ENCODE peak calls at places on chromosomes 6 and 20, in seven cellular contexts. O is SW 1271, H is H54, A is C1 segment of cervical spinal cord, S is NCI-H1092 treated with DMSO at 0.1 percent for 48 hours, C is occipital lobe, T is AG09319. Z is an unnamed sample.

GRCh38 chr6:162014069-162014811 is 713.3 kb downstream of the PRKN start:
- DNase-seq in O (no peak), H (no peak), A (no peak), S (no peak), C (no peak), T (no peak), Z (no peak)

GRCh38 chr6:127435717-127436220 is 23.4 kb downstream of the KIAA0408 start:
- DNase-seq in O (no peak), H (no peak), A (no peak), S (no peak), C (no peak), T (no peak), Z (no peak)

GRCh38 chr6:111711476-111711875 is 105.8 kb upstream of the TRAF3IP2 start:
- DNase-seq in O (no peak), H (no peak), A (peak), S (peak), C (peak), T (no peak), Z (no peak)

GRCh38 chr6:31794866-31795615 is 511 bp downstream of the VARS1 start:
- DNase-seq in O (no peak), H (peak), A (no peak), S (peak), C (no peak), T (no peak), Z (no peak)

GRCh38 chr6:72534236-72534635 is 87.6 kb upstream of the KCNQ5 start:
- DNase-seq in O (no peak), H (no peak), A (no peak), S (no peak), C (no peak), T (no peak), Z (no peak)

GRCh38 chr6:54980511-54981275 is 134.1 kb downstream of the FAM83B start:
- DNase-seq in O (no peak), H (no peak), A (no peak), S (no peak), C (no peak), T (peak), Z (no peak)

GRCh38 chr6:96823743-96824142 is 13.5 kb downstream of the GPR63 start:
- DNase-seq in O (no peak), H (no peak), A (no peak), S (no peak), C (no peak), T (no peak), Z (no peak)

GRCh38 chr20:19056909-19057308 is 155.5 kb upstream of the SLC24A3 start:
- DNase-seq in O (no peak), H (no peak), A (no peak), S (no peak), C (no peak), T (no peak), Z (no peak)

GRCh38 chr6:22877946-22878705 is 308.8 kb downstream of the HDGFL1 start:
- DNase-seq in O (no peak), H (no peak), A (no peak), S (no peak), C (no peak), T (peak), Z (peak)

GRCh38 chr20:8094845-8095244 is 37.2 kb upstream of the PLCB1 start:
- DNase-seq in O (no peak), H (no peak), A (no peak), S (no peak), C (no peak), T (no peak), Z (no peak)

GRCh38 chr20:63529861-63530787 is 7.1 kb downstream of the PTK6 start:
- DNase-seq in O (no peak), H (no peak), A (no peak), S (no peak), C (no peak), T (no peak), Z (no peak)

GRCh38 chr20:18676366-18676765 is 88.5 kb downstream of the DTD1 start:
- DNase-seq in O (no peak), H (no peak), A (no peak), S (peak), C (no peak), T (no peak), Z (no peak)

Z was measured in NT2/D1.